ENCODE peak calls at places on chromosomes 2 and 18, in five cellular contexts. I is GM23248; G is CD4-positive, alpha-beta memory T cell; X is adrenal gland; B is left ventricle myocardium inferior. V is an unnamed sample.

GRCh38 chr2:67309281-67309680 is 87.9 kb upstream of the ETAA1 start:
- DNase-seq in I (peak; percentile 47), X (no peak), G (no peak), B (no peak), V (no peak)

GRCh38 chr2:181790716-181791649 is 100.5 kb upstream of the ITPRID2 start:
- DNase-seq in G (no peak), X (no peak), I (peak; percentile 95), B (no peak), V (no peak)

GRCh38 chr2:182163878-182164277 is 178.2 kb downstream of the PPP1R1C start:
- DNase-seq in I (no peak), B (no peak), X (no peak), G (no peak), V (no peak)

GRCh38 chr2:226728996-226729395 is 70.6 kb downstream of the IRS1 start:
- DNase-seq in B (no peak), I (no peak), X (no peak), G (no peak), V (no peak)

GRCh38 chr2:135650721-135651120 is 90.9 kb upstream of the UBXN4 start:
- DNase-seq in X (no peak), B (no peak), I (no peak), G (no peak), V (no peak)

GRCh38 chr18:39801010-39801409 is 2154.0 kb upstream of the PIK3C3 start:
- DNase-seq in G (no peak), I (peak; percentile 0), X (no peak), B (no peak), V (no peak)

GRCh38 chr2:237786936-237787335 is 11.6 kb upstream of the RBM44 start:
- DNase-seq in I (no peak), B (no peak), X (no peak), G (no peak), V (no peak)

GRCh38 chr2:110115291-110116032 is at the start of gene MALL:
- DNase-seq in B (no peak), G (no peak), X (no peak), I (peak; percentile 65), V (no peak)

GRCh38 chr2:134027980-134028379 is 225.9 kb upstream of the MGAT5 start:
- DNase-seq in G (no peak), X (no peak), B (peak; percentile 19), I (no peak), V (no peak)

GRCh38 chr2:17969661-17970060 is 91.2 kb downstream of the KCNS3 start:
- DNase-seq in B (no peak), I (no peak), G (no peak), X (no peak), V (no peak)

GRCh38 chr2:71856709-71857525 is 290.7 kb downstream of the CYP26B1 start:
- DNase-seq in I (peak; percentile 43), G (no peak), B (no peak), X (peak; percentile 39), V (no peak)

GRCh38 chr2:25756444-25757022 is 83.2 kb upstream of the DTNB start:
- DNase-seq in B (no peak), G (no peak), X (no peak), I (no peak), V (no peak)

GRCh38 chr18:74478876-74479275 is 17.3 kb upstream of the CNDP2 start:
- DNase-seq in G (no peak), X (peak; percentile 25), I (no peak), B (no peak), V (no peak)

GRCh38 chr18:26685438-26686173 is 137.3 kb upstream of the KCTD1 start:
- DNase-seq in B (no peak), G (no peak), I (no peak), X (no peak), V (no peak)

GRCh38 chr2:1938986-1939385 is 194.7 kb upstream of the PXDN start:
- DNase-seq in G (no peak), I (no peak), B (no peak), X (no peak), V (no peak)

GRCh38 chr2:239225921-239226561 is 174.8 kb downstream of the HDAC4 start:
- DNase-seq in B (no peak), X (peak; percentile 54), I (peak; percentile 80), G (no peak), V (no peak)

GRCh38 chr2:72027426-72028161 is 120.1 kb downstream of the CYP26B1 start:
- DNase-seq in B (no peak), G (no peak), I (peak; percentile 40), X (peak; percentile 18), V (no peak)

GRCh38 chr2:96773922-96774321 is 13.2 kb downstream of the CNNM4 start:
- DNase-seq in B (no peak), X (no peak), G (peak; percentile 66), I (no peak), V (no peak)

GRCh38 chr2:58664523-58665155 is 423.5 kb upstream of the FANCL start:
- DNase-seq in G (no peak), I (no peak), B (no peak), X (no peak), V (no peak)

GRCh38 chr2:150907466-150907865 is 354.2 kb downstream of the RBM43 start:
- DNase-seq in B (no peak), G (no peak), I (no peak), X (no peak), V (no peak)

GRCh38 chr2:10438688-10439087 is 9.4 kb downstream of the ODC1 start:
- DNase-seq in G (no peak), X (no peak), B (no peak), I (no peak), V (no peak)

GRCh38 chr2:102736174-102736606 is 25.6 kb upstream of the TMEM182 start:
- DNase-seq in I (peak; percentile 52), G (no peak), X (no peak), B (no peak), V (peak; percentile 34)

GRCh38 chr2:239469101-239469960 is 68.5 kb upstream of the HDAC4 start:
- DNase-seq in B (no peak), X (peak; percentile 34), G (no peak), I (no peak), V (no peak)

GRCh38 chr18:72605350-72605749 is 61.2 kb upstream of the CBLN2 start:
- DNase-seq in X (no peak), I (no peak), B (no peak), G (no peak), V (no peak)

GRCh38 chr18:44795241-44795640 is 114.6 kb downstream of the SETBP1 start:
- DNase-seq in X (no peak), I (no peak), B (no peak), G (no peak), V (no peak)

GRCh38 chr2:190149942-190150341 is 87.4 kb upstream of the MSTN start:
- DNase-seq in B (no peak), X (no peak), I (no peak), G (no peak), V (no peak)

GRCh38 chr2:186575302-186575701 is 14.6 kb upstream of the ITGAV start:
- DNase-seq in G (no peak), X (peak; percentile 84), B (no peak), I (peak; percentile 99), V (no peak)
- H3K27ac ChIP-seq in G (no peak overlapping the region), X (no peak overlapping the region), B (no peak overlapping the region), I (no peak overlapping the region), V (peak overlapping the region; percentile 0)

GRCh38 chr2:156706576-156706975 is 270.4 kb downstream of the GPD2 start:
- DNase-seq in I (no peak), G (no peak), X (no peak), B (no peak), V (no peak)

GRCh38 chr2:156704132-156704531 is 268.0 kb downstream of the GPD2 start:
- DNase-seq in I (no peak), X (no peak), B (no peak), G (no peak), V (no peak)

GRCh38 chr2:156704612-156705011 is 268.4 kb downstream of the GPD2 start:
- DNase-seq in I (no peak), B (peak; percentile 37), G (no peak), X (no peak), V (no peak)

GRCh38 chr2:156702520-156702919 is 266.3 kb downstream of the GPD2 start:
- DNase-seq in X (no peak), B (no peak), G (no peak), I (no peak), V (no peak)

DNA sequence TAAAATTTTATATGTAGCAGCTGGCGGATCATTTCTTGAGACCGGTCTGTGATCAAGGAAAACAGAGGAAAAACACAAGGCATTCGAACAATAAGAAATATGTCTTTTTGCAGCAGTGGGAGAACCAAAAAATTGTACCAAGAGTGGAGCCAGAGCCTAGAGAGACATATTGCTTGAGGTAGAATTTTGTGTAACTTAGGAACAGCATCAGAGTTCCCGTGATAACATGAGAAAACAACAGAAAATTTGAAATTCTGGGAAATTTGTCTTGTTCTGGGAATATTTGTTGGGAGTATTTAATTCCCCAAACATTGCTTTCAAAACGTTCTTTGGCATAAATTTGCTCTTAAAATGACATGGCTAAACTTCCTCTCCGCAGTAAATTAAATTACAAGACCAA is 267.4 kb downstream of the GPD2 start:
- DNase-seq in G (no peak), I (no peak), B (no peak), X (no peak), V (no peak)
- H3K27ac ChIP-seq in G (no peak overlapping the region), I (no peak overlapping the region), B (peak overlapping the region; percentile 46), X (peak overlapping the region; percentile 40), V (no peak overlapping the region)

GRCh38 chr2:43019025-43019367 is 207.4 kb downstream of the ZFP36L2 start:
- DNase-seq in G (no peak), B (no peak), X (no peak), I (no peak), V (no peak)
- H3K27ac ChIP-seq in G (no peak overlapping the region), B (peak overlapping the region; percentile 85), X (peak overlapping the region; percentile 47), I (no peak overlapping the region), V (no peak overlapping the region)

GRCh38 chr2:202545523-202545922 is 89.2 kb upstream of the FAM117B start:
- DNase-seq in I (peak; percentile 24), G (no peak), X (no peak), B (no peak), V (no peak)

GRCh38 chr2:202545931-202546330 is 88.8 kb upstream of the FAM117B start:
- DNase-seq in G (no peak), I (no peak), B (no peak), X (no peak), V (no peak)

GRCh38 chr2:202541137-202541536 is 93.6 kb upstream of the FAM117B start:
- DNase-seq in G (no peak), I (no peak), B (no peak), X (no peak), V (no peak)

DNA sequence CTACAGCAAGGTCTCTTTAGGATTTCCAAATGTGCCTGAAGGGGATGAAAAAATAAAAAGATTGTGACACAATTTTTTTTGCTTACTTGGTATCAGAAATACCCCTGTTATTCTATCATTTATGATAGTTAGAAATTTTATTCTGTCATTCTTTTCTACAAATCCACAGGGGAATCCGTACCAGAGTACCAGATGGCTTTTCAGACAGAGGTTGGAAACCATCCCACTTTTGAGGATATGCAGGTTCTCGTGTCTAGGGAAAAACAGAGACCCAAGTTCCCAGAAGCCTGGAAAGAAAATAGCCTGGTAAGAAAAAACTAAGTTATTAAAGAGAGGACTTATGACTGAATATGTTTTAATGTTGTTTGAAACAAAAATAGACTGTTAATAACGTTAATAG is 92.6 kb upstream of the FAM117B start:
- DNase-seq in X (no peak), B (no peak), I (no peak), G (no peak), V (no peak)
- H3K27ac ChIP-seq in X (no peak overlapping the region), B (peak overlapping the region; percentile 50), I (no peak overlapping the region), G (no peak overlapping the region), V (no peak overlapping the region)

GRCh38 chr2:240593026-240593702 is 6.6 kb downstream of the CAPN10 start:
- DNase-seq in X (peak; percentile 42), I (no peak), B (peak; percentile 54), G (no peak), V (peak; percentile 57)
- H3K27ac ChIP-seq in X (no peak overlapping the region), I (no peak overlapping the region), B (peak overlapping the region; percentile 89), G (no peak overlapping the region), V (no peak overlapping the region)

GRCh38 chr18:63188063-63188462 is 131.5 kb downstream of the BCL2 start:
- DNase-seq in G (no peak), B (no peak), X (no peak), I (no peak), V (no peak)
- H3K27ac ChIP-seq in G (no peak overlapping the region), B (peak overlapping the region; percentile 77), X (no peak overlapping the region), I (no peak overlapping the region), V (no peak overlapping the region)

V was measured in right lobe of liver.